ENCODE peak calls at places on chromosomes 2 and 18, in ten cellular contexts. M, T, W, V, I, J, A, X, K and F are unnamed samples.

GRCh38 chr2:45274190-45274926 is 265.1 kb upstream of the SIX2 start:
- DNase-seq in M (no peak), T (no peak), W (no peak), V (no peak), I (no peak), J (peak), A (no peak), X (no peak), K (no peak), F (no peak)

GRCh38 chr18:67730884-67731283 is 214.4 kb upstream of the DSEL start:
- DNase-seq in M (no peak), T (no peak), W (peak), V (peak), I (no peak), J (no peak), A (no peak), X (no peak), K (no peak), F (no peak)

GRCh38 chr18:32274307-32274706 is 84.5 kb downstream of the MEP1B start:
- DNase-seq in M (no peak), T (no peak), W (no peak), V (no peak), I (no peak), J (no peak), A (no peak), X (no peak), K (no peak), F (no peak)

GRCh38 chr2:118046628-118047210 is 32.8 kb upstream of the CCDC93 start:
- DNase-seq in M (no peak), T (no peak), W (peak), V (no peak), I (peak), J (peak), A (no peak), X (peak), K (no peak), F (no peak)

GRCh38 chr2:29844713-29845320 is 76.6 kb downstream of the ALK start:
- DNase-seq in M (no peak), T (no peak), W (no peak), V (no peak), I (peak), J (no peak), A (no peak), X (no peak), K (no peak), F (no peak)

GRCh38 chr2:101064868-101065549 is 62.9 kb downstream of the RPL31 start:
- DNase-seq in M (no peak), T (no peak), W (peak), V (peak), I (no peak), J (no peak), A (no peak), X (no peak), K (no peak), F (no peak)

GRCh38 chr2:45826889-45827635 is 175.6 kb downstream of the PRKCE start:
- DNase-seq in M (no peak), T (no peak), W (no peak), V (no peak), I (peak), J (no peak), A (no peak), X (no peak), K (peak), F (no peak)

GRCh38 chr2:64654063-64654811 is 524 bp upstream of the SERTAD2 start:
- DNase-seq in M (peak), T (no peak), W (peak), V (no peak), I (peak), J (peak), A (peak), X (peak), K (peak), F (peak)

GRCh38 chr2:143284087-143284675 is 155.0 kb downstream of the ARHGAP15 start:
- DNase-seq in M (no peak), T (no peak), W (peak), V (no peak), I (peak), J (peak), A (no peak), X (peak), K (peak), F (no peak)

GRCh38 chr2:54605836-54606235 is 117.6 kb upstream of the EML6 start:
- DNase-seq in M (no peak), T (no peak), W (no peak), V (no peak), I (no peak), J (no peak), A (no peak), X (no peak), K (no peak), F (no peak)

GRCh38 chr2:239677455-239678185 is 276.8 kb upstream of the HDAC4 start:
- DNase-seq in M (no peak), T (no peak), W (no peak), V (no peak), I (no peak), J (no peak), A (no peak), X (no peak), K (no peak), F (no peak)

GRCh38 chr2:238997137-238997390 is 149.2 kb downstream of the TWIST2 start:
- DNase-seq in M (no peak), T (no peak), W (no peak), V (no peak), I (no peak), J (no peak), A (no peak), X (no peak), K (no peak), F (no peak)

GRCh38 chr2:9018109-9018508 is 14.6 kb upstream of the MBOAT2 start:
- DNase-seq in M (no peak), T (no peak), W (no peak), V (no peak), I (no peak), J (no peak), A (no peak), X (no peak), K (no peak), F (no peak)

GRCh38 chr18:39260565-39260964 is 1695.0 kb upstream of the CELF4 start:
- DNase-seq in M (no peak), T (no peak), W (no peak), V (peak), I (no peak), J (peak), A (no peak), X (no peak), K (no peak), F (no peak)

GRCh38 chr2:224442092-224442999 is 40.4 kb upstream of the FAM124B start:
- DNase-seq in M (peak), T (no peak), W (peak), V (no peak), I (no peak), J (peak), A (no peak), X (no peak), K (no peak), F (peak)

GRCh38 chr2:54573532-54573915 is 117.4 kb downstream of the SPTBN1 start:
- DNase-seq in M (no peak), T (no peak), W (no peak), V (no peak), I (no peak), J (no peak), A (no peak), X (no peak), K (no peak), F (no peak)

GRCh38 chr2:234710587-234710986 is 213.7 kb upstream of the ARL4C start:
- DNase-seq in M (no peak), T (no peak), W (no peak), V (no peak), I (no peak), J (peak), A (no peak), X (no peak), K (no peak), F (no peak)

GRCh38 chr2:172374318-172375240 is 52.8 kb upstream of the ITGA6 start:
- DNase-seq in M (no peak), T (no peak), W (no peak), V (no peak), I (no peak), J (no peak), A (no peak), X (no peak), K (no peak), F (no peak)

GRCh38 chr2:181305151-181306123 is 151.7 kb upstream of the ITGA4 start:
- DNase-seq in M (no peak), T (no peak), W (no peak), V (no peak), I (no peak), J (peak), A (no peak), X (peak), K (peak), F (no peak)

GRCh38 chr2:234427081-234428058 is 69.5 kb downstream of the ARL4C start:
- DNase-seq in M (no peak), T (no peak), W (no peak), V (no peak), I (peak), J (peak), A (no peak), X (peak), K (no peak), F (peak)

GRCh38 chr18:52286675-52287074 is 53.3 kb upstream of the DCC start:
- DNase-seq in M (no peak), T (no peak), W (no peak), V (no peak), I (no peak), J (no peak), A (no peak), X (no peak), K (no peak), F (no peak)

GRCh38 chr2:187769437-187769836 is 215.2 kb upstream of the TFPI start:
- DNase-seq in M (no peak), T (no peak), W (no peak), V (no peak), I (no peak), J (no peak), A (no peak), X (no peak), K (no peak), F (no peak)

GRCh38 chr2:226837787-226838603 is 2.1 kb downstream of the RHBDD1 start:
- DNase-seq in M (no peak), T (no peak), W (no peak), V (no peak), I (no peak), J (no peak), A (no peak), X (peak), K (no peak), F (no peak)

GRCh38 chr2:129165001-129165400 is 814.5 kb upstream of the RAB6C start:
- DNase-seq in M (no peak), T (no peak), W (no peak), V (no peak), I (no peak), J (no peak), A (no peak), X (no peak), K (no peak), F (no peak)

GRCh38 chr2:122328811-122329210 is 573.4 kb downstream of the TSN start:
- DNase-seq in M (no peak), T (no peak), W (peak), V (no peak), I (no peak), J (no peak), A (no peak), X (no peak), K (no peak), F (no peak)

GRCh38 chr2:31319391-31320175 is 85.6 kb downstream of the EHD3 start:
- DNase-seq in M (no peak), T (no peak), W (no peak), V (no peak), I (no peak), J (no peak), A (no peak), X (peak), K (no peak), F (no peak)

GRCh38 chr2:1856481-1856880 is 112.2 kb upstream of the PXDN start:
- DNase-seq in M (no peak), T (no peak), W (no peak), V (no peak), I (no peak), J (no peak), A (no peak), X (no peak), K (no peak), F (no peak)

GRCh38 chr2:181459646-181460045 is 2.5 kb downstream of the ITGA4 start:
- DNase-seq in M (no peak), T (no peak), W (no peak), V (no peak), I (no peak), J (no peak), A (no peak), X (no peak), K (no peak), F (no peak)

GRCh38 chr2:88141952-88142351 is 14.1 kb upstream of the FABP1 start:
- DNase-seq in M (no peak), T (no peak), W (no peak), V (no peak), I (no peak), J (no peak), A (no peak), X (no peak), K (no peak), F (no peak)

GRCh38 chr2:118122768-118123335 is 34.6 kb downstream of the INSIG2 start:
- DNase-seq in M (no peak), T (no peak), W (no peak), V (peak), I (no peak), J (no peak), A (no peak), X (no peak), K (no peak), F (no peak)

GRCh38 chr18:61587865-61588264 is 254.6 kb downstream of the CDH20 start:
- DNase-seq in M (no peak), T (no peak), W (no peak), V (no peak), I (no peak), J (no peak), A (no peak), X (no peak), K (no peak), F (no peak)

GRCh38 chr18:62131305-62131909 is 55.4 kb downstream of the PIGN start:
- DNase-seq in M (no peak), T (peak), W (peak), V (peak), I (peak), J (peak), A (peak), X (peak), K (no peak), F (peak)

GRCh38 chr18:59659486-59660187 is 37.6 kb downstream of the CCBE1 start:
- DNase-seq in M (no peak), T (no peak), W (no peak), V (no peak), I (no peak), J (no peak), A (no peak), X (no peak), K (no peak), F (no peak)

GRCh38 chr2:219230201-219230540 is 565 bp downstream of the ANKZF1 start:
- DNase-seq in M (no peak), T (no peak), W (peak), V (no peak), I (no peak), J (peak), A (no peak), X (peak), K (peak), F (peak)

GRCh38 chr2:161005170-161005569 is 155.1 kb upstream of the TANK start:
- DNase-seq in M (no peak), T (no peak), W (no peak), V (no peak), I (no peak), J (no peak), A (no peak), X (no peak), K (no peak), F (no peak)

GRCh38 chr18:9907867-9908266 is 5.9 kb upstream of the VAPA start:
- DNase-seq in M (no peak), T (no peak), W (no peak), V (no peak), I (no peak), J (no peak), A (no peak), X (no peak), K (no peak), F (no peak)

GRCh38 chr18:74963820-74964446 is 245.0 kb downstream of the PTGR3 start:
- DNase-seq in M (no peak), T (no peak), W (peak), V (no peak), I (no peak), J (peak), A (no peak), X (peak), K (no peak), F (no peak)

GRCh38 chr2:67684991-67685390 is 287.9 kb downstream of the ETAA1 start:
- DNase-seq in M (no peak), T (no peak), W (no peak), V (no peak), I (no peak), J (no peak), A (no peak), X (no peak), K (no peak), F (no peak)

GRCh38 chr2:229714080-229714735 is at the start of gene DNER:
- DNase-seq in M (peak), T (peak), W (peak), V (no peak), I (no peak), J (peak), A (peak), X (peak), K (no peak), F (no peak)

GRCh38 chr2:196166876-196167275 is 4.5 kb downstream of the STK17B start:
- DNase-seq in M (no peak), T (no peak), W (peak), V (no peak), I (peak), J (no peak), A (no peak), X (no peak), K (no peak), F (no peak)